ENCODE peak calls at places on chromosomes 5 and 9, in five cellular contexts. T is heart right ventricle, S is cardiac muscle cell, P is keratinocyte, E is left ventricle myocardium inferior. D is an unnamed sample.

GRCh38 chr9:89177401-89178161 is 1.0 kb downstream of the SHC3 start:
- DNase-seq in T (no peak), P (no peak), S (peak; percentile 7), E (no peak), D (no peak)

GRCh38 chr5:160477266-160477970 is 55.8 kb downstream of the PTTG1 start:
- DNase-seq in T (no peak), S (no peak), E (no peak), P (no peak), D (no peak)

GRCh38 chr5:173903396-173904140 is 15.4 kb downstream of the CPEB4 start:
- DNase-seq in T (no peak), E (no peak), P (no peak), S (no peak), D (no peak)

GRCh38 chr5:122263352-122264030 is 48.5 kb upstream of the SNCAIP start:
- DNase-seq in S (no peak), E (no peak), T (no peak), P (no peak), D (no peak)

GRCh38 chr5:55303238-55303690 is 4.2 kb downstream of the DHX29 start:
- DNase-seq in P (peak; percentile 26), E (no peak), T (no peak), S (no peak), D (peak; percentile 21)

GRCh38 chr5:92907914-92908606 is 673.0 kb downstream of the NR2F1-AS1 start:
- DNase-seq in T (no peak), S (peak; percentile 13), P (no peak), E (no peak), D (no peak)

GRCh38 chr5:148791334-148791667 is 35.1 kb upstream of the ADRB2 start:
- DNase-seq in S (no peak), P (peak; percentile 77), E (no peak), T (no peak), D (peak; percentile 48)

GRCh38 chr9:76676857-76677256 is 87.4 kb upstream of the PCA3 start:
- DNase-seq in S (no peak), P (no peak), T (no peak), E (no peak), D (no peak)

GRCh38 chr5:89309268-89309667 is 426.3 kb upstream of the MEF2C start:
- DNase-seq in T (no peak), S (no peak), E (no peak), P (peak; percentile 32), D (no peak)

GRCh38 chr9:109482391-109482916 is 15.7 kb downstream of the PTPN3 start:
- DNase-seq in T (no peak), E (no peak), S (no peak), P (no peak), D (no peak)

GRCh38 chr5:134149571-134150303 is 27.0 kb downstream of the SKP1 start:
- DNase-seq in T (no peak), P (no peak), E (no peak), S (no peak), D (no peak)

GRCh38 chr5:1726956-1727355 is 72.7 kb downstream of the MRPL36 start:
- DNase-seq in P (no peak), T (no peak), E (no peak), S (no peak), D (no peak)

GRCh38 chr9:118230319-118230718 is 526.1 kb downstream of the TLR4 start:
- DNase-seq in T (no peak), P (no peak), S (no peak), E (no peak), D (no peak)

GRCh38 chr9:16796304-16796825 is 74.1 kb downstream of the BNC2 start:
- DNase-seq in E (no peak), P (no peak), T (no peak), S (no peak), D (no peak)

GRCh38 chr5:143235423-143235822 is 168.1 kb downstream of the NR3C1 start:
- DNase-seq in T (no peak), E (no peak), S (no peak), P (peak; percentile 98), D (no peak)

GRCh38 chr5:143405747-143406098 is 2.2 kb upstream of the NR3C1 start:
- DNase-seq in S (no peak), P (no peak), E (no peak), T (no peak), D (no peak)

DNA sequence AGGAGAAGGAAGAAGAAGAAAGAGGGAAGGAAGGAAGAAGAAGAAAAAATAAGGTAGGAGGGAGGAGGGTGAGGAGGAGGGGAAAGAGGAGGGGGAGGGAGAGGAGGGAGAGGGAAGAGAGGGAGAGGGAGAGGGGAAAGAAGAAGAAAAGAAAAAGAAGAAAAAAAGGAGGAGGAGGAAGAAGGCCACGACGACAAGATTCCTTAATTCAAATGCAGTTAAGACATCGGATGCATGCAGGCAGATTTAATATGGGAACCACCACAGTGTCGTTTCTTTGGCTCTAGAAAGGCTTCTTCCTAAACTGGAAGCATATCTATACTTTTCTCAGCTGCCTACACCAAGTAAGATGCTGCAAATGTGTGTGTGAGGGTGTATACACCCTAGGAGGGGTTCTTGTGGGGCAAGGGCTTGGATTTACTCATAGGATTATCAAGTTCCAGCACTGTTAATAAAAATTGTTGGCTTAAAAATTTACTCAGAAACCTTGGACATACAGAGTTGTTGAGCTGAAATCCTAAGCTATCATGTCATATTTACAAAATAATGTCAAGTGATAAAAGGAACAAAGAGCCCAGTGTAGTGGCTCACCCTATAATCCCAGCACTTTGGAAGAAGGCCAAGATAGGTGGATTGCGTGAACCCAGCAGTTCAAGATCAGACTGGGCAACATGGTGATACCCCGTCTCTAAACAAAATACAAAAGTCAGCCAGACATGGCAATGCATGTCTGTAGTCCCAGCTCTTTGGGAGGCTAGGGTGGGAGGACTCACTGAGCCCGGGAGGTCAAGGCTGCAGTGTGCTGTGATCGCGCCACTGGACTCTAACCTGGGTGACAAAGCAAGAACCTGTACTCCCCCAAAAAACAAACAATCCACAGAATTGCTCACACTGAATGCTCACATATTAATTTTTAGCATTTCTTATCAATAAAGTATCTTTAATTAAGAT is 108.5 kb downstream of the UBAP2 start:
- DNase-seq in P (no peak), T (no peak), S (no peak), E (no peak), D (no peak)
- H3K36me3 ChIP-seq in P (peaks cover 25% of the 10 kb centered on the region), T (peaks cover 7% of the 10 kb centered on the region), S (peaks cover 30% of the 10 kb centered on the region), E (peaks cover 72% of the 10 kb centered on the region), D (peaks cover 3% of the 10 kb centered on the region)

GRCh38 chr9:135525241-135526088 is 4.2 kb downstream of the LCN1 start:
- DNase-seq in E (no peak), T (no peak), S (no peak), P (no peak), D (no peak)
- TF ChIP-seq CTCF in E (no peak), T (no peak), S (no peak), P (no peak), D (no peak)

GRCh38 chr5:150777685-150778084 is 872 bp upstream of the SMIM3 start:
- DNase-seq in T (no peak), P (no peak), E (no peak), S (no peak), D (no peak)
- H3K4me3 ChIP-seq in T (peak overlapping the region; percentile 81), P (no peak overlapping the region), E (peak overlapping the region; percentile 75), S (peak overlapping the region; percentile 52), D (no peak overlapping the region)

GRCh38 chr9:98506422-98507054 is 202.2 kb downstream of the GABBR2 start:
- DNase-seq in P (no peak), E (no peak), T (no peak), S (no peak), D (no peak)

GRCh38 chr9:98502311-98502975 is 206.3 kb downstream of the GABBR2 start:
- DNase-seq in E (no peak), P (peak; percentile 5), S (no peak), T (no peak), D (no peak)

GRCh38 chr9:98503867-98504800 is 204.6 kb downstream of the GABBR2 start:
- DNase-seq in P (no peak), T (no peak), S (no peak), E (no peak), D (no peak)

GRCh38 chr9:98502976-98503325 is 205.8 kb downstream of the GABBR2 start:
- DNase-seq in E (peak; percentile 26), T (no peak), P (no peak), S (peak; percentile 47), D (no peak)

DNA sequence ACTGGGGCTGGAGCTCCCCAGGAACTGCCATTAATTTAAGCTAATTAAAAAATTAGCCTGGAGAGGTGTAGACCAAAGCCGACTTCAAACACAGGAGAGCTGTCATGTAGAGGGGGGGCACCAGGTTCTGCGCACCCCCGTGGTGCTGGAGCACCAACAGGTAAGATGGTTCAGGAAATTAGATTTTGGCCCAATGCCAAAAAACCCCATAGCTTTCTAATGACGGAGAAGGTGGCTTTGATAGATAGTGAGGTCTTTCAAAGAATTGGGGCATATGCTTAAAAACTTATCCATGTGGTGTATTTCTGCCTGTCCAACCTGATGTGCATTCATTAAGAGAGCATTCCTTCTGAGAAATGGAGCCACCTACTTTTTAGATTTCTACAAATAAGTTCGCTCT is 203.9 kb downstream of the GABBR2 start:
- DNase-seq in E (no peak), T (no peak), P (no peak), S (no peak), D (no peak)
- H3K36me3 ChIP-seq in E (no peaks in the 10 kb centered on the region), T (no peaks in the 10 kb centered on the region), P (no peaks in the 10 kb centered on the region), S (no peaks in the 10 kb centered on the region), D (no peaks in the 10 kb centered on the region)

GRCh38 chr9:115250646-115251045 is 132.7 kb upstream of the TNC start:
- DNase-seq in E (no peak), T (no peak), S (no peak), P (peak; percentile 61), D (peak; percentile 61)
- TF ChIP-seq CTCF in E (no peak), T (no peak), S (no peak), P (no peak), D (no peak)

DNA sequence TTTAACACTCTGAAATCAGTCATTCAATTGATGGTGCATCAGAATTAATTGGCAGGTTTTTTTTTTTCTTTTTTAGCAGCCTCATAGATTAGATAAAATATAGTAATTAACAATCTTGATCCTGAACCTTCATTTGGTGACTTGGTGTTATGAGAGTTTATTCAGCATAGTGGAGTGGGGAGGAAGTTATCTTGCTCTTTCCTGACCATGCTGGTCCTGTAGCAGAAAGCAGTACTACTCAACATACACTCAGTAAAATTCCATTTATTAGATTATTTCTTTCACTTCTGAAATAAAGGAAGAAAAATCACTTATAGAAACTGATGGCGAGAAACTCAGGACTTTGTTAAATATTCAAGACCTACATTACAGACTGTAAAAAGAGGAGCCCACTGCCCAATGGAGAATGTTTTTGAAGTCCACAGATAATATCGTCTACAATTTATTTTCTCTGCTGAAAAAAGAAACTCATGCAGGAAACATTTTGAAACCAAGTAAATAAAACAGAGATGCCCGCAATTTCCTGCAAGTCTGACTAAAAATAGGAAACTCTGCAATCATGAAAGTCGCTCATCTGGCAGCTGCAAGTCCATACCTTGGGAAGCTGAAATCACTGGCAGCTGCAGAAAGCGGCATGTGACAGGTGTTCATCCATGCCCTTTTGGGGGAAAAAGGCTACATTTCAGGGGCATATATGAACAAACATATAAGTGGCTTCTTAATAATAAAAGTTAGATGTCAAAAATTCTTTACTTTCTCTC is 233.2 kb upstream of the RFX3 start:
- DNase-seq in P (no peak), T (no peak), S (no peak), E (no peak), D (no peak)
- H3K4me3 ChIP-seq in P (no peak overlapping the region), T (no peak overlapping the region), S (no peak overlapping the region), E (no peak overlapping the region), D (no peak overlapping the region)

GRCh38 chr5:150132740-150133139 is 22.9 kb downstream of the PDGFRB start:
- DNase-seq in T (no peak), P (no peak), S (no peak), E (no peak), D (no peak)
- H3K36me3 ChIP-seq in T (no peaks in the 10 kb centered on the region), P (no peaks in the 10 kb centered on the region), S (no peaks in the 10 kb centered on the region), E (peaks cover 30% of the 10 kb centered on the region), D (no peaks in the 10 kb centered on the region)

GRCh38 chr5:172188893-172189692 is 1.1 kb upstream of the STK10 start:
- DNase-seq in S (peak; percentile 48), E (no peak), P (no peak), T (no peak), D (no peak)
- TF ChIP-seq CTCF in S (no peak), E (peak; percentile 6), P (no peak), T (no peak), D (no peak)

D was measured in kidney epithelial cell.